ENCODE peak calls at places on chromosomes 2 and 18, in four cellular contexts. N, W, L and O are unnamed samples.

GRCh38 chr2:166593403-166593802 is 99.4 kb upstream of the SCN7A start:
- DNase-seq in N (no peak), W (no peak), L (no peak), O (no peak)

GRCh38 chr2:238895901-238896600 is 48.2 kb downstream of the TWIST2 start:
- DNase-seq in N (peak), W (no peak), L (peak), O (no peak)

GRCh38 chr18:36440614-36441013 is 143.1 kb downstream of the FHOD3 start:
- DNase-seq in N (no peak), W (no peak), L (no peak), O (no peak)

GRCh38 chr2:38568724-38569478 is 33.8 kb downstream of the HNRNPLL start:
- DNase-seq in N (no peak), W (no peak), L (no peak), O (no peak)

GRCh38 chr2:15169326-15170038 is 391.7 kb downstream of the NBAS start:
- DNase-seq in N (no peak), W (no peak), L (no peak), O (no peak)

GRCh38 chr2:62724886-62725711 is 19.6 kb downstream of the EHBP1 start:
- DNase-seq in N (peak), W (no peak), L (peak), O (peak)

GRCh38 chr2:232341061-232341738 is 37.4 kb upstream of the ALPP start:
- DNase-seq in N (no peak), W (no peak), L (no peak), O (no peak)

GRCh38 chr18:70931942-70932814 is 643.3 kb downstream of the SOCS6 start:
- DNase-seq in N (no peak), W (peak), L (peak), O (peak)

GRCh38 chr18:11454021-11454420 is 155.4 kb upstream of the SLC35G4 start:
- DNase-seq in N (no peak), W (no peak), L (no peak), O (no peak)

GRCh38 chr18:13305326-13305725 is 86.8 kb downstream of the LDLRAD4 start:
- DNase-seq in N (no peak), W (no peak), L (no peak), O (no peak)

GRCh38 chr2:70089220-70089945 is 2.1 kb downstream of the PCBP1 start:
- DNase-seq in N (no peak), W (peak), L (peak), O (peak)

GRCh38 chr2:231294116-231294515 is 95.7 kb downstream of the ARMC9 start:
- DNase-seq in N (no peak), W (no peak), L (no peak), O (no peak)

GRCh38 chr2:33498291-33498956 is 22.0 kb downstream of the RASGRP3 start:
- DNase-seq in N (no peak), W (no peak), L (no peak), O (no peak)

GRCh38 chr18:51655327-51655698 is 457.8 kb upstream of the MEX3C start:
- DNase-seq in N (no peak), W (no peak), L (no peak), O (no peak)

GRCh38 chr18:74652392-74652988 is 54.8 kb downstream of the ZNF407 start:
- DNase-seq in N (no peak), W (peak), L (peak), O (peak)

GRCh38 chr2:88180594-88181240 is 10.6 kb downstream of the THNSL2 start:
- DNase-seq in N (no peak), W (no peak), L (no peak), O (no peak)

GRCh38 chr2:73272270-73272669 is 12.0 kb downstream of the FBXO41 start:
- DNase-seq in N (no peak), W (no peak), L (peak), O (no peak)

GRCh38 chr2:145460151-145460550 is 940.2 kb upstream of the ZEB2 start:
- DNase-seq in N (no peak), W (no peak), L (no peak), O (no peak)

GRCh38 chr2:108347786-108348185 is 30.0 kb upstream of the SULT1C4 start:
- DNase-seq in N (no peak), W (no peak), L (no peak), O (no peak)

GRCh38 chr2:190186238-190186637 is 123.7 kb upstream of the MSTN start:
- DNase-seq in N (no peak), W (no peak), L (no peak), O (no peak)

GRCh38 chr2:41847744-41848441 is 199.9 kb upstream of the PKDCC start:
- DNase-seq in N (no peak), W (no peak), L (no peak), O (no peak)

GRCh38 chr2:150609831-150610582 is 122.5 kb upstream of the RND3 start:
- DNase-seq in N (no peak), W (no peak), L (no peak), O (no peak)

GRCh38 chr2:41722668-41723369 is 325.0 kb upstream of the PKDCC start:
- DNase-seq in N (no peak), W (no peak), L (no peak), O (no peak)

GRCh38 chr18:77069931-77070330 is 62.7 kb downstream of the MBP start:
- DNase-seq in N (no peak), W (no peak), L (no peak), O (no peak)

DNA sequence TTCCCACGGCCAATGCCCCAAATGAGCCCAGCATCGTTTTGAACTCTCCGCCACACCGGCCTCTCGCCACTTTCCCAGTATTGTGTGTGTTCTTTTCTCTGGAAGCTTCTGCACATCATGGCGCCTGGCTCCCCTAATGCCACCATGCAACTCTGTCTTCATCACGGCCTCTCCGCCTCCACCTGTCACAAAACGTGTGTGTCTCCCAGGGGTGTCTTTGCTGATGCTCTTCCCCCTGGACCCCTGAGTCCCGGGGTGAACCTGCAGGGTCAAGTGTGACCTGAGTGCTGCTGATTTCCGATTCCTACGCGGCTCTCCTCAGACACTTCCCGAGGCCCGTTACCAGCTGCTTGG is 87.3 kb upstream of the PXDN start:
- DNase-seq in N (no peak), W (no peak), L (no peak), O (no peak)
- H3K27ac ChIP-seq in N (no peak), W (no peak), L (no peak), O (no peak)

GRCh38 chr2:226707500-226707899 is 92.1 kb downstream of the IRS1 start:
- DNase-seq in N (no peak), W (no peak), L (no peak), O (no peak)
- H3K27ac ChIP-seq in N (no peak), W (no peak), L (no peak), O (no peak)

GRCh38 chr2:223383315-223383714 is 218.8 kb downstream of the SCG2 start:
- DNase-seq in N (no peak), W (no peak), L (no peak), O (no peak)

DNA sequence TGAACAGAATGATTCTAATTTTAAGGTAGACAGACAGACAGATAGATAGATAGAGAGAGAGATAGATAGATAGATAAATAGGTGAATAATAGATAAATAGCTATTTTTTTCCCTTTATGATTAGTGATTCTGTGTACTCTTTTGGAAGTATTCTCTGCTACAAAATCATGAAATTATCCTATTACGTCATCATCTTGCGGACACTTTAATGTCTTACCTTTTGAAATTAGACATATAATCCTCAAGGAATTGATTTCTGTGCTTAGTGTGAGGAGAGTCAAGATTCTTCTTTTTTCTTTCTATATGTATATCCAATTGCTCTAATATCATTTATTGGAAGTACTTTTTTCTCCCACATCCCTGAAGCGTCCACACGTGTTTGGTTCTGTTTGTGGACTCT is 215.2 kb downstream of the SCG2 start:
- DNase-seq in N (no peak), W (no peak), L (no peak), O (no peak)
- H3K27ac ChIP-seq in N (no peak), W (no peak), L (no peak), O (no peak)

GRCh38 chr2:134244091-134244490 is 9.8 kb upstream of the MGAT5 start:
- DNase-seq in N (no peak), W (no peak), L (no peak), O (no peak)
- H3K27ac ChIP-seq in N (no peak), W (no peak), L (no peak), O (no peak)

GRCh38 chr2:32277363-32277673 is 386 bp upstream of the YIPF4 start:
- DNase-seq in N (no peak), W (no peak), L (no peak), O (no peak)
- H3K27ac ChIP-seq in N (peak), W (peak), L (no peak), O (peak)

DNA sequence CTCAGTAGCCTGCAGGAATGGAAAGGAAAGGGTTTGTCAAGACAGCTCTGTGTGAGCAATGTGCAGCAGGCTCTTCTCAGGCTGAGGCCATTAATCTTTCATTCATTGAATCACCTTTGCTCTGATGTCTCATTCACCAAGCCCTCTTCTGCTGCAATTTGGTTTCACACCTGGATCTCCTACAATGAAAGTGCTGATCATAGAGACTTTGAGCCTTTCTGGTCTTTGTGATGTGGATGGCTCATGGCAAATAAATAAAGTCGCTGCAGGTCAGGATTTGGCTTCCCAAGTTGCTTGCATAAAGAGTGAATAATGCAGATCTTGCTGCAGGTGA is 95.8 kb upstream of the SPRED2 start:
- DNase-seq in N (no peak), W (no peak), L (no peak), O (no peak)
- H3K27ac ChIP-seq in N (no peak), W (no peak), L (no peak), O (no peak)

GRCh38 chr2:168211664-168212163 is 35.7 kb downstream of the STK39 start:
- DNase-seq in N (no peak), W (no peak), L (no peak), O (no peak)

GRCh38 chr2:168210216-168210897 is 37.0 kb downstream of the STK39 start:
- DNase-seq in N (no peak), W (no peak), L (no peak), O (no peak)

GRCh38 chr2:168212866-168213265 is 34.5 kb downstream of the STK39 start:
- DNase-seq in N (no peak), W (no peak), L (no peak), O (no peak)

GRCh38 chr2:168212167-168212566 is 35.2 kb downstream of the STK39 start:
- DNase-seq in N (no peak), W (peak), L (no peak), O (no peak)

GRCh38 chr2:168210898-168211570 is 36.4 kb downstream of the STK39 start:
- DNase-seq in N (no peak), W (no peak), L (no peak), O (no peak)
- H3K27ac ChIP-seq in N (peak), W (no peak), L (no peak), O (no peak)

GRCh38 chr2:105883911-105884694 is 139.4 kb downstream of the NCK2 start:
- DNase-seq in N (no peak), W (no peak), L (no peak), O (no peak)
- H3K27ac ChIP-seq in N (no peak), W (peak), L (no peak), O (no peak)